ENCODE peak calls at places on chromosomes 7 and 10, in six cellular contexts. Q is CD8-positive, alpha-beta T cell; B is IMR-90; I is fibroblast of lung; A is astrocyte of the spinal cord; G is progenitor cell of endocrine pancreas. N is an unnamed sample.

GRCh38 chr10:131727612-131728011 is 173.2 kb upstream of the PPP2R2D start:
- DNase-seq in Q (peak), B (no peak), I (no peak), A (no peak), G (no peak), N (no peak)

GRCh38 chr7:16916111-16916639 is 34.4 kb upstream of the AGR3 start:
- DNase-seq in Q (no peak), B (peak), I (peak), A (peak), G (no peak), N (no peak)

GRCh38 chr10:15462253-15462885 is 91.3 kb upstream of the FAM171A1 start:
- DNase-seq in Q (no peak), B (no peak), I (no peak), A (no peak), G (no peak), N (no peak)

GRCh38 chr10:586151-586550 is 103.3 kb downstream of the DIP2C start:
- DNase-seq in Q (no peak), B (no peak), I (no peak), A (no peak), G (no peak), N (no peak)

GRCh38 chr10:123488436-123488835 is 177.7 kb upstream of the GPR26 start:
- DNase-seq in Q (no peak), B (no peak), I (no peak), A (no peak), G (no peak), N (no peak)

GRCh38 chr7:95549818-95550529 is 46.3 kb downstream of the PDK4 start:
- DNase-seq in Q (no peak), B (peak), I (peak), A (peak), G (no peak), N (no peak)

GRCh38 chr10:1403508-1404230 is 333.7 kb downstream of the ADARB2 start:
- DNase-seq in Q (peak), B (no peak), I (no peak), A (no peak), G (no peak), N (no peak)

GRCh38 chr10:64033710-64034109 is 512.5 kb downstream of the REEP3 start:
- DNase-seq in Q (no peak), B (no peak), I (no peak), A (no peak), G (no peak), N (no peak)

GRCh38 chr10:112655722-112656121 is 208.7 kb downstream of the VTI1A start:
- DNase-seq in Q (no peak), B (no peak), I (no peak), A (no peak), G (no peak), N (no peak)

GRCh38 chr7:110868458-110868857 is 222.5 kb upstream of the LRRN3 start:
- DNase-seq in Q (no peak), B (no peak), I (peak), A (peak), G (no peak), N (no peak)

GRCh38 chr7:110875346-110875745 is 215.6 kb upstream of the LRRN3 start:
- DNase-seq in Q (no peak), B (no peak), I (no peak), A (no peak), G (no peak), N (no peak)

GRCh38 chr7:110871856-110872255 is 219.1 kb upstream of the LRRN3 start:
- DNase-seq in Q (no peak), B (no peak), I (no peak), A (no peak), G (no peak), N (no peak)

GRCh38 chr7:110870926-110871325 is 220.0 kb upstream of the LRRN3 start:
- DNase-seq in Q (no peak), B (no peak), I (no peak), A (no peak), G (no peak), N (no peak)
- TF ChIP-seq CTCF in Q (no peak), B (no peak), I (no peak), A (no peak), G (no peak), N (no peak)

GRCh38 chr10:128543186-128543585 is 417.0 kb upstream of the MKI67 start:
- DNase-seq in Q (no peak), B (no peak), I (no peak), A (no peak), G (no peak), N (no peak)

GRCh38 chr10:128539784-128540759 is 413.8 kb upstream of the MKI67 start:
- DNase-seq in Q (no peak), B (no peak), I (no peak), A (no peak), G (no peak), N (no peak)

GRCh38 chr10:128542659-128543058 is 416.4 kb upstream of the MKI67 start:
- DNase-seq in Q (no peak), B (no peak), I (no peak), A (no peak), G (no peak), N (no peak)

GRCh38 chr10:128537888-128538287 is 411.7 kb upstream of the MKI67 start:
- DNase-seq in Q (no peak), B (no peak), I (no peak), A (no peak), G (no peak), N (no peak)

GRCh38 chr10:128540806-128541739 is 414.9 kb upstream of the MKI67 start:
- DNase-seq in Q (no peak), B (no peak), I (no peak), A (no peak), G (no peak), N (no peak)
- TF ChIP-seq CTCF in Q (no peak), B (no peak), I (no peak), A (no peak), G (peak), N (no peak)

GRCh38 chr7:27095897-27096755 is at the start of gene HOXA1:
- DNase-seq in Q (peak), B (peak), I (peak), A (peak), G (peak), N (peak)
- TF ChIP-seq CTCF in Q (no peak), B (peak), I (no peak), A (no peak), G (no peak), N (no peak)

DNA sequence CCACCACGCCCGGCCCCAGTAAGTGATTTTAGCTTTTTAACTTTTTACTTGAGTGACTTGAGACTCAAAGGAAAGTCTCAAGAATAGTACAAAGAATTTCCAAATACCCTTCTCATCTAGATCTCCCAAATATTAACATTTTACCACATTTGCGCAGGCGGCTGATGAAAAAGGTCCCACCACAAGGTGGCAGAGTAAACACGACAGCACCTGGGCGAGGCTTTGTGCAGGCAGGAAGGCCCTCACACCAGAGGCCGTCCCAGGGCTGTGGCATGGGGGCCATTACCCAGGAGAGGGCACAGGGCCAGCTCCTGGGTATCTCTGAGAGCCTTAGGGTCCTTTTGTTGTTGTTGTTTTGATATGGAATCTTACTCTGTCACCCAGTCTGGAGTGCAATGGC is 50.0 kb upstream of the WIPI2 start:
- DNase-seq in Q (no peak), B (peak), I (peak), A (no peak), G (peak), N (no peak)
- TF ChIP-seq CTCF in Q (no peak), B (peak), I (peak), A (peak), G (peak), N (no peak)

GRCh38 chr10:133347636-133348517 is 704 bp downstream of the PRAP1 start:
- DNase-seq in Q (no peak), B (no peak), I (no peak), A (no peak), G (no peak), N (no peak)
- TF ChIP-seq CTCF in Q (no peak), B (no peak), I (no peak), A (no peak), G (no peak), N (no peak)

GRCh38 chr7:20219062-20219445 is 1.9 kb upstream of the MACC1 start:
- DNase-seq in Q (no peak), B (no peak), I (no peak), A (no peak), G (no peak), N (no peak)

GRCh38 chr7:20220824-20221547 is 3.8 kb upstream of the MACC1 start:
- DNase-seq in Q (no peak), B (peak), I (peak), A (peak), G (no peak), N (no peak)

GRCh38 chr7:20218261-20218660 is 1.1 kb upstream of the MACC1 start:
- DNase-seq in Q (no peak), B (no peak), I (no peak), A (no peak), G (no peak), N (no peak)

GRCh38 chr7:20220293-20220755 is 3.1 kb upstream of the MACC1 start:
- DNase-seq in Q (no peak), B (no peak), I (peak), A (no peak), G (no peak), N (no peak)

DNA sequence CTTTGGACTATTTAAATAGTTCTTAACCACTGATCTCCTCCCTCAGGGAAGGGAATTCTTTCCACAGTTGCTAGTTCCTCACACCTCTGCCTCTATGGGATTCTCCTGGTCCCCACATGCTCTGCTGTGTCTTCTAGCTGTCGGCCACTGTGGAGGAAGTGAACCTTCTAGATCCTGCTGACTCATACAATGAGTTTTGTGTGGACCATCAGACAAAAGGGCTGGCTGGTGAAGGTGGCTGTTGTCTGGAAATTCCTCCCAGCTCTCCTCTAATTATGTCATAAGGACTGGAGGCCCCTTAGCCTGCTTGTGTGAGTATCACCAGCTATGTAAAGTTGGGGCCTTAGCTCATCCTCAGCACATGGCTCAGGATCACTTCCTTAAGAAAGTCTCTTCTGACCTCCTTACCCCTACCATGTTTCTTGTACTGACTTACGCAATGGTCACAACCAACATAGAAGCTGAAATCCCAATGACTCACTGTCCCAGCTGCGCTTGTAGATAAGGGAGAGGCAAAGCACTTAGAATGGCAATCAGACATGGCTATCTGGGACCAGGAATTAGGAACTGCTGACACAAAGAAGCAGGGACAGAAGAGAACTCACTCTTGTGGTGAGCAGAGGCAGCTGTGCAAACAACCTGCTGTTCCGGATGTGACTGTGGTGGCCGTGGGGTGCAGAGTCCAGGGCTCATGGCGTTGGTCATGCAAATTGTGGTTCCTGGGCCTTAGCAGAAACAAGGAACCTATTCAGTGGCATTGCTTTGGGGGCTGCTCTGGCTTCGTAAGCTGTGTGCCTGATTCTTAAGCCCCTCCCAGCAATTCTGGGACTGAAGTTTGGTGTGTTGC is 2.5 kb upstream of the MACC1 start:
- DNase-seq in Q (no peak), B (peak), I (peak), A (peak), G (peak), N (no peak)
- TF ChIP-seq CTCF in Q (no peak), B (no peak), I (no peak), A (no peak), G (no peak), N (no peak)

GRCh38 chr10:3935141-3935540 is 150.1 kb upstream of the KLF6 start:
- DNase-seq in Q (no peak), B (peak), I (peak), A (peak), G (no peak), N (peak)
- TF ChIP-seq CTCF in Q (no peak), B (no peak), I (no peak), A (peak), G (no peak), N (no peak)

DNA sequence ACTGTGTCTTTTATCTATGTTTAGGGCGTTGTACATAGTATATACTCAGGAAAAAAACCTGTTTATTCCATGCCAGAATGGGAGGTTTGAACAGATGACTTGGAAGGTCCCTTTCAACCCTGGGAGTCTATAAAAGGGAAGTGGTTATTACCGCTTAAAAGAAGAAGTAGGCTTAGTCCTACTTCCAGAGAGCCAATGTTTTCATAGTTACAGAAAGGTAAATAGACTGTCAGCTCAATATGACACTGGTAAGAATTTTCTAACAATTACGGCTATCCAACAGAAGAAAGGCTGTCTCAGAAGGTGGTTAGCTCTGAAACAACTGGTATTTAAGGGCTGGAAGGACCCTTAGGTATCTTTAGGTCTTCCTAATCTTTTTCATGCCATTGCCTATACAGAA is 1.1 kb upstream of the TFAM start:
- DNase-seq in Q (no peak), B (no peak), I (no peak), A (peak), G (no peak), N (no peak)
- TF ChIP-seq CTCF in Q (no peak), B (no peak), I (no peak), A (no peak), G (no peak), N (no peak)

GRCh38 chr10:125448596-125448995 is 234.4 kb downstream of the TEX36 start:
- DNase-seq in Q (no peak), B (peak), I (peak), A (no peak), G (no peak), N (no peak)
- TF ChIP-seq CTCF in Q (no peak), B (peak), I (peak), A (peak), G (peak), N (no peak)

DNA sequence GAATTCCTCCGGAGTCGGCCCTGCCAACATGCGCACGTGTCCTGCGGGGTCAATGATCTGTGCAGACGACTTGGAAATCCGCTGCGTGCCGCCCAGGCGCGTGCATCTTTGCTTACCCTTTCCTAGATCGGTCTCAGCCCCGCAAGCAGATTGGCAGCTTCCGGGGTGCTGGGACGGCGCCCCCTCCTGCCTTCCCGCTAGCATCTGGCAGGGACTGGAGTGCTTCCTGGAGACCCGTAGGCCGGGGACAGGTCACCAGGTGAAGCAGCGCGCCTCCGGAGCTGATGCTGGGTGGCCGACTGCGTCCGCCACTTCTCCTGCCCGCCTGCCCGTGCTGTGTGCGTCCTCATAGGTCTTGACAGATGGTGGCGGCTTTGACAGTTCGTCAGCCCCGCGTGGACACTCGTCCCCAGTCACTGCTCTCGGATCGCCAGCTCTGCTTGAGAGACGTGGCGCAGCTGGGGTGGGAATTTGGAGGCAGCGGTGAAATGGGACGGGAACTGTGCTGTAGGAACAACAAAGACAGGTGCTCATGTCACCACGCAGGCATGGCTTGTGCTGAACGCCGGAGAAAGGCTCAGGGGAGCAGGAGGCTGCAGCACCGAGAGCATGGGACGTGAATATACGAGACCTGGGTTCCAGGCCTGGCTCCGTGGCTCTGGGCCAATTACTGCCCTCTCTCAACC is 21.9 kb upstream of the KCNK18 start:
- DNase-seq in Q (no peak), B (no peak), I (no peak), A (no peak), G (peak), N (peak)
- TF ChIP-seq CTCF in Q (no peak), B (no peak), I (no peak), A (no peak), G (no peak), N (peak)

N was measured in CD4-positive, alpha-beta T cell.